ENCODE peak calls at places on chromosomes 4 and X, in five cellular contexts. B, F, R, H and O are unnamed samples.
A peak's percentile ranks its signal among the peaks of the same experiment; 100 is the strongest.

GRCh38 chrX:68732906-68733493 is 85.5 kb downstream of the STARD8 start:
- DNase-seq in B (peak; percentile 36), F (no peak), R (peak; percentile 48), H (peak; percentile 73), O (peak; percentile 29)

GRCh38 chr4:38663021-38663800 is 788 bp upstream of the KLF3 start:
- DNase-seq in B (no peak), F (no peak), R (peak; percentile 96), H (peak; percentile 85), O (no peak)

GRCh38 chr4:189840356-189840755 is 100.3 kb upstream of the FRG1 start:
- DNase-seq in B (no peak), F (no peak), R (no peak), H (no peak), O (no peak)

GRCh38 chr4:37068580-37068979 is 176.0 kb upstream of the NWD2 start:
- DNase-seq in B (no peak), F (no peak), R (no peak), H (peak; percentile 49), O (no peak)

GRCh38 chrX:149497626-149498025 is 7.5 kb downstream of the IDS start:
- DNase-seq in B (no peak), F (no peak), R (peak; percentile 26), H (no peak), O (no peak)

GRCh38 chr4:85491527-85491926 is 16.6 kb downstream of the ARHGAP24 start:
- DNase-seq in B (no peak), F (no peak), R (no peak), H (no peak), O (no peak)

GRCh38 chr4:118557298-118557851 is 127.8 kb upstream of the METTL14 start:
- DNase-seq in B (no peak), F (no peak), R (peak; percentile 82), H (peak; percentile 18), O (no peak)

GRCh38 chr4:168932138-168932537 is 77.9 kb downstream of the CBR4 start:
- DNase-seq in B (no peak), F (no peak), R (no peak), H (no peak), O (no peak)

GRCh38 chr4:15410750-15411149 is 17.1 kb upstream of the C1QTNF7 start:
- DNase-seq in B (peak; percentile 36), F (no peak), R (no peak), H (no peak), O (no peak)

GRCh38 chr4:4302416-4302815 is 12.4 kb downstream of the ZBTB49 start:
- DNase-seq in B (no peak), F (no peak), R (no peak), H (no peak), O (no peak)

GRCh38 chrX:65581661-65582339 is 47.2 kb upstream of the LAS1L start:
- DNase-seq in B (peak; percentile 59), F (no peak), R (peak; percentile 73), H (peak; percentile 64), O (peak; percentile 15)

GRCh38 chr4:5816101-5816500 is 76.8 kb downstream of the CRMP1 start:
- DNase-seq in B (no peak), F (no peak), R (no peak), H (no peak), O (no peak)

GRCh38 chr4:165580379-165580905 is 201.6 kb downstream of the CPE start:
- DNase-seq in B (no peak), F (no peak), R (peak; percentile 94), H (no peak), O (no peak)